ENCODE peak calls at places on chromosome 3, in four cellular contexts. T is upper lobe of left lung, O is K562, X is A549. E is an unnamed sample. For H3K4me1, the result is how much of the 10 kb centered on the place peaks cover.

GRCh38 chr3:126523745-126524428 is at the start of gene CHST13:
- ATAC-seq in X (peak), O (peak), T (peak), E (peak)

GRCh38 chr3:170419301-170420087 is 826 bp downstream of the CLDN11 start:
- ATAC-seq in O (no peak), X (no peak), T (peak), E (peak)

GRCh38 chr3:132822266-132822665 is 100.1 kb upstream of the NPHP3 start:
- ATAC-seq in O (no peak), X (no peak), T (no peak), E (no peak)

GRCh38 chr3:132659370-132660055 is at the start of gene ACAD11:
- ATAC-seq in X (peak), O (peak), T (peak), E (peak)

GRCh38 chr3:58537412-58538301 is 667 bp upstream of the ACOX2 start:
- ATAC-seq in T (peak), X (no peak), O (no peak), E (no peak)

GRCh38 chr3:78497025-78497424 is 1270.8 kb downstream of the ROBO1 start:
- ATAC-seq in X (no peak), O (no peak), T (peak), E (no peak)

GRCh38 chr3:50371133-50371670 is 11.9 kb upstream of the TMEM115 start:
- ATAC-seq in T (no peak), O (no peak), X (no peak), E (no peak)

GRCh38 chr3:65013053-65013452 is 325.3 kb upstream of the ADAMTS9 start:
- ATAC-seq in T (no peak), O (peak), X (no peak), E (no peak)

GRCh38 chr3:11498646-11499045 is 145.1 kb downstream of the VGLL4 start:
- ATAC-seq in T (peak), O (peak), X (peak), E (peak)

GRCh38 chr3:49647741-49648140 is 26.4 kb upstream of the APEH start:
- ATAC-seq in O (no peak), X (no peak), T (no peak), E (no peak)

GRCh38 chr3:138230525-138230924 is 43.4 kb downstream of the ARMC8 start:
- ATAC-seq in X (no peak), O (no peak), T (no peak), E (no peak)

GRCh38 chr3:50627407-50628051 is 10.6 kb downstream of the MAPKAPK3 start:
- ATAC-seq in X (peak), O (peak), T (peak), E (peak)

GRCh38 chr3:146052791-146053310 is 108.1 kb downstream of the PLOD2 start:
- ATAC-seq in X (no peak), T (no peak), O (no peak), E (no peak)

GRCh38 chr3:9416139-9416780 is 18.8 kb downstream of the SETD5 start:
- ATAC-seq in T (no peak), O (peak), X (no peak), E (no peak)

GRCh38 chr3:52801839-52802238 is 7.2 kb downstream of the ITIH3 start:
- ATAC-seq in O (no peak), T (no peak), X (no peak), E (no peak)

GRCh38 chr3:31289592-31289991 is 243.1 kb upstream of the STT3B start:
- ATAC-seq in O (no peak), X (no peak), T (no peak), E (no peak)

GRCh38 chr3:125137432-125138033 is 75.0 kb downstream of the SLC12A8 start:
- ATAC-seq in T (peak), X (peak), O (no peak), E (peak)

GRCh38 chr3:101898752-101899169 is 49.4 kb downstream of the NFKBIZ start:
- ATAC-seq in T (peak), X (no peak), O (no peak), E (peak)

GRCh38 chr3:53485675-53486365 is 8.6 kb upstream of the CACNA1D start:
- ATAC-seq in O (no peak), X (peak), T (no peak), E (no peak)

GRCh38 chr3:21750291-21750690 is 719 bp downstream of the ZNF385D start:
- ATAC-seq in T (peak), X (no peak), O (no peak), E (no peak)

GRCh38 chr3:23159929-23160328 is 43.2 kb upstream of the UBE2E2 start:
- ATAC-seq in O (no peak), T (peak), X (peak), E (peak)

GRCh38 chr3:172613845-172614244 is 90.6 kb upstream of the TNFSF10 start:
- ATAC-seq in T (no peak), X (no peak), O (no peak), E (no peak)

GRCh38 chr3:9175421-9175820 is 74.0 kb downstream of the SRGAP3 start:
- ATAC-seq in T (no peak), X (peak), O (no peak), E (no peak)

GRCh38 chr3:172077197-172077734 is 37.9 kb downstream of the FNDC3B start:
- ATAC-seq in O (no peak), T (no peak), X (no peak), E (no peak)

GRCh38 chr3:156685198-156685597 is 10.8 kb downstream of the TIPARP start:
- ATAC-seq in O (peak), X (peak), T (peak), E (no peak)

GRCh38 chr3:123421353-123422174 is 27.3 kb downstream of the ADCY5 start:
- ATAC-seq in T (no peak), O (no peak), X (no peak), E (no peak)

DNA sequence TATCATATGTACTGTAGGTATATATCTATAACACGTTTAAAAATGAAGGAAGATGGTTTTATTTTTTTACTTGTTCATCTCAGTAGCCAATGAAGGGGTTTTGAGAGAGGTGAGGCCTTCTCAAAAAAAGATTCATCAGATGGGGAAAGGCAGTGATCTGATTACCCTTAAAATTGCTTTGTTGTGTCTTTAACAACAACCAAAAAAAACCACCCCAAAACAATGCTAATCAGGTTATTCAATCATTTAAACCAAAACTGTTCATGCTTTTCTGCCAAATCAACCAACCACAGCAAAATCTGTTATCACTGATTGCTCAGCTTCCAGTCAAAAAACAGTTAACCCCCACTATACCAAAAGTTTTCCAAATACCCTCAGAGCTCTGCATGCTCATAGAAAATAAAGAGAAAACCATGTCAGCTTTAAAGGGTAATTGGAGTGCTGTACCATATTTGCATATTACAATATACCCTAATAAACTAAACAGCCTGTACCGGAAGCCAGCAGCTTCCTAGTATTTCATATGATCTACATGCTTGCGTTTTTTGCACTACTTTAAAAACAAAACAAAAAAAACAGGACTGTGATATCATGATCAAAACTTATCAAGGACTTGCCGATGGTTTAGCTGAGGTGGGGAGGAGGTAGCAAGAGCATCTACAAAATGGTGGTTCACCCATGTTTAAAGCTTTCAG is 22.9 kb downstream of the SATB1 start:
- ATAC-seq in O (no peak), T (no peak), X (no peak), E (no peak)
- H3K4me1 ChIP-seq in O (under half), T (under half), X (under half), E (under half)

GRCh38 chr3:108102420-108103039 is 11.7 kb upstream of the CD47 start:
- ATAC-seq in T (no peak), O (no peak), X (no peak), E (no peak)
- TF ChIP-seq EP300 in T (no peak), O (no peak), X (no peak), E (no peak)

GRCh38 chr3:71498053-71498452 is 85.5 kb downstream of the FOXP1 start:
- ATAC-seq in T (no peak), O (no peak), X (no peak), E (no peak)
- H3K4me1 ChIP-seq in T (under half), O (under half), X (under half), E (under half)

DNA sequence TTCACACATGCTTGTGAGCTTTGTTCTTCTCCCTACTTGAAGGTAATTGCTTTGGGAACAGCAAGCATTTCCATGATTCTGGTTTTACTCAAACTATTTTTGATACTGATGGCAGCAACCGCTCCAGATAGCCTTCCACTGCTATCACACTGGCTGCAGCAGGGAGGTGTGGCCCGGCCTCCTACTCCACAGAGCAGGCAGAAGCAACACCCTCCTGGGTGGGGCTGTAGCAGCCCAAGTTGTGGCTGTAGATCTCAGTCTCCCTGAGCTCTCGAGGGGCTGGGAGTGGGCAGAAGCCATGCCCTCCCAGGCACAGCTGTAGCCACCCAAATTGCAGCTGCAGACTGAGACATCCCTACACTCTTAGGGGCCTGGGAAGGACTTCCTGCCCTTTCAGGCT is 878.8 kb upstream of the GBE1 start:
- ATAC-seq in T (peak), O (no peak), X (no peak), E (no peak)
- TF ChIP-seq EP300 in T (no peak), O (no peak), X (no peak), E (no peak)

DNA sequence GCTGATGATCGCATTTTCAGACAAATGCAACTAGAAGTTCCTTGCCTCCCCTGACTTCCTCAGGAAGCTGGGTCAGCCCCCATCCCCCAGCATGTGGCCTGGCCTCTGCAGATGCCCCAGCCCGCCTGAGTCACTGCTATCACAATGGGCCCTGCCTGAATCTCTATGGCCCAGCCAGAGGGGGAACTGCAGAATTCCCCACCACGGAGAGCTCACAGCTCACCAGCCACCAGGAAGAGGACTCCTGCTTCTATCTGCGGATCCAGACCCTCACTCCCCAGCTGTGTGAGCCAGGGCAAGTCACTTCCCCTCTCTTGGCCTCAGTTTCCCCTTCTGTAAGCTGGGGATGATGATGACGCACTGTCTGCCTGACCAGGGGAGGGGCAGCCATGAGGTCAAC is 6.9 kb downstream of the PLXND1 start:
- ATAC-seq in O (peak), X (no peak), T (peak), E (peak)
- H3K4me1 ChIP-seq in O (half or more), X (half or more), T (half or more), E (half or more)